ENCODE peak calls at places on chromosomes 6 and 20, in four cellular contexts. K, Y, Q and D are unnamed samples.

GRCh38 chr20:2219481-2220006 is 76.3 kb upstream of the TGM3 start:
- DNase-seq in K (no peak), Y (no peak), Q (no peak), D (no peak)

GRCh38 chr20:31494131-31494530 is 19.0 kb downstream of the REM1 start:
- DNase-seq in K (no peak), Y (peak; percentile 11), Q (no peak), D (no peak)

GRCh38 chr20:5735845-5736530 is 14.2 kb upstream of the SHLD1 start:
- DNase-seq in K (no peak), Y (no peak), Q (no peak), D (no peak)

GRCh38 chr20:59748555-59749292 is 144.4 kb downstream of the PHACTR3 start:
- DNase-seq in K (no peak), Y (no peak), Q (no peak), D (no peak)

GRCh38 chr6:50390416-50390815 is 322.9 kb upstream of the TFAP2D start:
- DNase-seq in K (no peak), Y (no peak), Q (no peak), D (no peak)

GRCh38 chr6:85483041-85483700 is 33.3 kb downstream of the NT5E start:
- DNase-seq in K (peak; percentile 87), Y (no peak), Q (peak; percentile 83), D (no peak)

GRCh38 chr20:55354700-55355099 is 650.6 kb downstream of the CBLN4 start:
- DNase-seq in K (no peak), Y (no peak), Q (no peak), D (no peak)

GRCh38 chr6:87099472-87099871 is 4.6 kb upstream of the CGA start:
- DNase-seq in K (no peak), Y (no peak), Q (no peak), D (no peak)

GRCh38 chr6:33414592-33415271 is 3.2 kb downstream of the CUTA start:
- DNase-seq in K (no peak), Y (no peak), Q (no peak), D (no peak)

GRCh38 chr6:20126789-20127653 is 85.2 kb downstream of the MBOAT1 start:
- DNase-seq in K (peak; percentile 76), Y (no peak), Q (peak; percentile 48), D (no peak)

GRCh38 chr6:119241124-119241491 is 108.5 kb downstream of the MAN1A1 start:
- DNase-seq in K (no peak), Y (no peak), Q (no peak), D (peak; percentile 48)

GRCh38 chr6:154590770-154591169 is 80.3 kb upstream of the CNKSR3 start:
- DNase-seq in K (no peak), Y (no peak), Q (no peak), D (no peak)

GRCh38 chr20:19647992-19648391 is 110.1 kb upstream of the RIN2 start:
- DNase-seq in K (no peak), Y (no peak), Q (no peak), D (no peak)
- TF ChIP-seq CTCF in K (no peak), Y (no peak), Q (no peak), D (no peak)

DNA sequence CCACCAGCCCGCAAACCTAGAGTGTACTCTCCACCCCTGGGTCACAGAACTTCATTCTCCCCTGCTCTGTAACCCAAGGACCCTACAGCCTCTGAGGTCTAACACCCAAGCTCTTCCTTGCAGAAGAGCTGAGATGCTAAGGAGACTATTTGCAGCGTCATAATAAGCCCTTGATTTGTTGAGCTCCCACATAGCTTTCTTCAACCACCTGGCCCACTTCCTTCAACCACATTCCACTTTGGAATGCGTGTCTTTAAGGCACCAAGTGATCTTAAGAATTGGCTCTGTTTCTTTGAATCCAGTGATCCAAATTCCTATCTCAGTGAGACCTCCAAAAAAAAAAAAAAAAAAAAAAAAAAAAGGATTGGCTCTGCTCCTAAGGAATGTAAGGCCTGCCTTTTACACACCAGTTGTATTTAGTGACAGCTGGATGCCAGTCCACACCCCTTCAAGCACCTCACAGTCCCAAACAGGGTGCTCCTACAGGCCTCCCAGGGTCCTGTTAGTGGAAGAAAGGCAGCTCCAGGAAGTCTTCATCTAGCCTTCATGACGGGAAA is 106.2 kb downstream of the UBE3D start:
- DNase-seq in K (no peak), Y (no peak), Q (no peak), D (no peak)
- TF ChIP-seq CTCF in K (no peak), Y (no peak), Q (no peak), D (no peak)

GRCh38 chr20:51417745-51418529 is 124.6 kb downstream of the NFATC2 start:
- DNase-seq in K (no peak), Y (no peak), Q (no peak), D (no peak)
- TF ChIP-seq CTCF in K (no peak), Y (peak; percentile 5), Q (no peak), D (no peak)

GRCh38 chr20:35621560-35621946 is 5.9 kb downstream of the SPAG4 start:
- DNase-seq in K (no peak), Y (no peak), Q (no peak), D (no peak)
- TF ChIP-seq CTCF in K (no peak), Y (peak; percentile 17), Q (no peak), D (no peak)

DNA sequence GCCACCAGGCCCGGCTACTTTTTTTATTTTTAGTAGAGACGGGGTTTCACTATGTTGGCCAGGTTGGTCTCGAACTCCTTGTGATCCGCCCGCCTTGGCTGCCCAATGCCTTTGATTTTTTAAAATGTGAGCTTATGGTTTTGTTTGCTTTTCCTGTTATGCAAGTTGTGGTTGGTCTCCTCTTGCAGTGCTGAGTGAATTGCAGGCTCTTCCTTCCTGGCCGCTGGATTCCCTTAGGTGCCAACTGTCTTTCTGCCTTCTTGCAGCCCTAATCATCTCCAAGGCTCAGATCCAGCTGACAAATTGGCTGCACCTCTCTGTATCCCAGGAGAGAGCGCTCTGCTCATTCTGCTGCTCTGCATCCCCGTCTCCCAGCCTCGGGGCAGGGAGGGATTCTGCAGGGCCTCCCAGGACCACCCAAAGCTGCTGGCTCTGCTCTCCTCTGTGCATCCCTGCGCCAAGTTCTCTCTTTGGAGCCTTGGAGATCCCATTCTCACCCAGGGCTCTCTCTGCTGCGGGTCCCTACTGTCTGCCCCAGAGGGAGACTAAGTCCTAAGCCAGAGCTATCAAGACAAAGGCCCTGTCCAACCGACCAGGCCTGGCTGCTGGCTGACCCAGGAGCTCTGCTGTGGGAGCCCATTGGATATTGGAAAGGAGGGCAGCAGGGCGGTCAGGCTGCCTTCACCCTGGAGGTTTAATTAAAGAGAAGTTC is 14.1 kb upstream of the EMILIN3 start:
- DNase-seq in K (no peak), Y (no peak), Q (no peak), D (no peak)
- TF ChIP-seq CTCF in K (no peak), Y (no peak), Q (no peak), D (no peak)

GRCh38 chr20:44576297-44576696 is 6.1 kb upstream of the PKIG start:
- DNase-seq in K (no peak), Y (no peak), Q (no peak), D (no peak)
- TF ChIP-seq CTCF in K (no peak), Y (peak; percentile 57), Q (no peak), D (peak; percentile 45)